ENCODE peak calls at places on chromosomes 11 and 22, in seven cellular contexts. One of them, this sample, is unnamed.

GRCh38 chr22:35306350-35306967 is 6.8 kb downstream of the TOM1 start:
- DNase-seq in stimulated activated naive CD8-positive, alpha-beta T cell treated with anti-CD3 and anti-CD28 coated beads, Interleukin-15, Interleukin-2, amounts not matched to agents 100 U/mL and 50 U/mL, for 24 hours: no peak
- DNase-seq in fibroblast of pulmonary artery: peak
- DNase-seq in OCI-M1: no peak
- DNase-seq in ELR: no peak
- DNase-seq in effector memory CD8-positive, alpha-beta T cell: peak
- DNase-seq in stimulated activated CD4-positive, alpha-beta T cell treated with anti-CD3 and anti-CD28 coated beads, Interleukin-12 subunit alpha, Interleukin-12 subunit beta, amount 100 ng/mL, for 4 hours: no peak
- DNase-seq in this sample: no peak

GRCh38 chr11:9384535-9385287 is at the start of gene IPO7:
- DNase-seq in stimulated activated naive CD8-positive, alpha-beta T cell treated with anti-CD3 and anti-CD28 coated beads, Interleukin-15, Interleukin-2, amounts not matched to agents 100 U/mL and 50 U/mL, for 24 hours: peak
- DNase-seq in fibroblast of pulmonary artery: peak
- DNase-seq in OCI-M1: peak
- DNase-seq in ELR: peak
- DNase-seq in effector memory CD8-positive, alpha-beta T cell: peak
- DNase-seq in stimulated activated CD4-positive, alpha-beta T cell treated with anti-CD3 and anti-CD28 coated beads, Interleukin-12 subunit alpha, Interleukin-12 subunit beta, amount 100 ng/mL, for 4 hours: peak
- DNase-seq in this sample: peak

GRCh38 chr22:40462195-40462988 is 92.0 kb downstream of the SGSM3 start:
- DNase-seq in stimulated activated naive CD8-positive, alpha-beta T cell treated with anti-CD3 and anti-CD28 coated beads, Interleukin-15, Interleukin-2, amounts not matched to agents 100 U/mL and 50 U/mL, for 24 hours: peak
- DNase-seq in fibroblast of pulmonary artery: no peak
- DNase-seq in OCI-M1: peak
- DNase-seq in ELR: no peak
- DNase-seq in effector memory CD8-positive, alpha-beta T cell: no peak
- DNase-seq in stimulated activated CD4-positive, alpha-beta T cell treated with anti-CD3 and anti-CD28 coated beads, Interleukin-12 subunit alpha, Interleukin-12 subunit beta, amount 100 ng/mL, for 4 hours: no peak
- DNase-seq in this sample: peak

GRCh38 chr11:33168605-33169240 is 7.4 kb upstream of the CSTF3 start:
- DNase-seq in stimulated activated naive CD8-positive, alpha-beta T cell treated with anti-CD3 and anti-CD28 coated beads, Interleukin-15, Interleukin-2, amounts not matched to agents 100 U/mL and 50 U/mL, for 24 hours: no peak
- DNase-seq in fibroblast of pulmonary artery: peak
- DNase-seq in OCI-M1: peak
- DNase-seq in ELR: no peak
- DNase-seq in effector memory CD8-positive, alpha-beta T cell: no peak
- DNase-seq in stimulated activated CD4-positive, alpha-beta T cell treated with anti-CD3 and anti-CD28 coated beads, Interleukin-12 subunit alpha, Interleukin-12 subunit beta, amount 100 ng/mL, for 4 hours: no peak
- DNase-seq in this sample: no peak

GRCh38 chr11:86162257-86162656 is 82.3 kb upstream of the EED start:
- DNase-seq in stimulated activated naive CD8-positive, alpha-beta T cell treated with anti-CD3 and anti-CD28 coated beads, Interleukin-15, Interleukin-2, amounts not matched to agents 100 U/mL and 50 U/mL, for 24 hours: no peak
- DNase-seq in fibroblast of pulmonary artery: peak
- DNase-seq in OCI-M1: no peak
- DNase-seq in ELR: peak
- DNase-seq in effector memory CD8-positive, alpha-beta T cell: no peak
- DNase-seq in stimulated activated CD4-positive, alpha-beta T cell treated with anti-CD3 and anti-CD28 coated beads, Interleukin-12 subunit alpha, Interleukin-12 subunit beta, amount 100 ng/mL, for 4 hours: no peak
- DNase-seq in this sample: peak

GRCh38 chr11:100734743-100735527 is 47.8 kb downstream of the ARHGAP42 start:
- DNase-seq in stimulated activated naive CD8-positive, alpha-beta T cell treated with anti-CD3 and anti-CD28 coated beads, Interleukin-15, Interleukin-2, amounts not matched to agents 100 U/mL and 50 U/mL, for 24 hours: no peak
- DNase-seq in fibroblast of pulmonary artery: no peak
- DNase-seq in OCI-M1: no peak
- DNase-seq in ELR: no peak
- DNase-seq in effector memory CD8-positive, alpha-beta T cell: no peak
- DNase-seq in stimulated activated CD4-positive, alpha-beta T cell treated with anti-CD3 and anti-CD28 coated beads, Interleukin-12 subunit alpha, Interleukin-12 subunit beta, amount 100 ng/mL, for 4 hours: no peak
- DNase-seq in this sample: no peak

GRCh38 chr11:96465537-96465936 is 75.7 kb downstream of the JRKL start:
- DNase-seq in stimulated activated naive CD8-positive, alpha-beta T cell treated with anti-CD3 and anti-CD28 coated beads, Interleukin-15, Interleukin-2, amounts not matched to agents 100 U/mL and 50 U/mL, for 24 hours: no peak
- DNase-seq in fibroblast of pulmonary artery: no peak
- DNase-seq in OCI-M1: no peak
- DNase-seq in ELR: no peak
- DNase-seq in effector memory CD8-positive, alpha-beta T cell: no peak
- DNase-seq in stimulated activated CD4-positive, alpha-beta T cell treated with anti-CD3 and anti-CD28 coated beads, Interleukin-12 subunit alpha, Interleukin-12 subunit beta, amount 100 ng/mL, for 4 hours: no peak
- DNase-seq in this sample: no peak

GRCh38 chr11:8090756-8091155 is 9.7 kb downstream of the TUB start:
- DNase-seq in stimulated activated naive CD8-positive, alpha-beta T cell treated with anti-CD3 and anti-CD28 coated beads, Interleukin-15, Interleukin-2, amounts not matched to agents 100 U/mL and 50 U/mL, for 24 hours: peak
- DNase-seq in fibroblast of pulmonary artery: peak
- DNase-seq in OCI-M1: peak
- DNase-seq in ELR: peak
- DNase-seq in effector memory CD8-positive, alpha-beta T cell: no peak
- DNase-seq in stimulated activated CD4-positive, alpha-beta T cell treated with anti-CD3 and anti-CD28 coated beads, Interleukin-12 subunit alpha, Interleukin-12 subunit beta, amount 100 ng/mL, for 4 hours: peak
- DNase-seq in this sample: no peak

GRCh38 chr22:46929046-46929688 is 166.7 kb downstream of the TBC1D22A start:
- DNase-seq in stimulated activated naive CD8-positive, alpha-beta T cell treated with anti-CD3 and anti-CD28 coated beads, Interleukin-15, Interleukin-2, amounts not matched to agents 100 U/mL and 50 U/mL, for 24 hours: no peak
- DNase-seq in fibroblast of pulmonary artery: no peak
- DNase-seq in OCI-M1: peak
- DNase-seq in ELR: no peak
- DNase-seq in effector memory CD8-positive, alpha-beta T cell: no peak
- DNase-seq in stimulated activated CD4-positive, alpha-beta T cell treated with anti-CD3 and anti-CD28 coated beads, Interleukin-12 subunit alpha, Interleukin-12 subunit beta, amount 100 ng/mL, for 4 hours: no peak
- DNase-seq in this sample: no peak

GRCh38 chr11:86068138-86068861 is 584 bp downstream of the PICALM start:
- DNase-seq in stimulated activated naive CD8-positive, alpha-beta T cell treated with anti-CD3 and anti-CD28 coated beads, Interleukin-15, Interleukin-2, amounts not matched to agents 100 U/mL and 50 U/mL, for 24 hours: peak
- DNase-seq in fibroblast of pulmonary artery: no peak
- DNase-seq in OCI-M1: peak
- DNase-seq in ELR: peak
- DNase-seq in effector memory CD8-positive, alpha-beta T cell: peak
- DNase-seq in stimulated activated CD4-positive, alpha-beta T cell treated with anti-CD3 and anti-CD28 coated beads, Interleukin-12 subunit alpha, Interleukin-12 subunit beta, amount 100 ng/mL, for 4 hours: peak
- DNase-seq in this sample: no peak

GRCh38 chr11:27471067-27471587 is 1.5 kb downstream of the LGR4 start:
- DNase-seq in stimulated activated naive CD8-positive, alpha-beta T cell treated with anti-CD3 and anti-CD28 coated beads, Interleukin-15, Interleukin-2, amounts not matched to agents 100 U/mL and 50 U/mL, for 24 hours: no peak
- DNase-seq in fibroblast of pulmonary artery: no peak
- DNase-seq in OCI-M1: no peak
- DNase-seq in ELR: peak
- DNase-seq in effector memory CD8-positive, alpha-beta T cell: no peak
- DNase-seq in stimulated activated CD4-positive, alpha-beta T cell treated with anti-CD3 and anti-CD28 coated beads, Interleukin-12 subunit alpha, Interleukin-12 subunit beta, amount 100 ng/mL, for 4 hours: no peak
- DNase-seq in this sample: no peak

GRCh38 chr11:75786101-75786736 is 17.6 kb downstream of the DGAT2 start:
- DNase-seq in stimulated activated naive CD8-positive, alpha-beta T cell treated with anti-CD3 and anti-CD28 coated beads, Interleukin-15, Interleukin-2, amounts not matched to agents 100 U/mL and 50 U/mL, for 24 hours: no peak
- DNase-seq in fibroblast of pulmonary artery: no peak
- DNase-seq in OCI-M1: no peak
- DNase-seq in ELR: no peak
- DNase-seq in effector memory CD8-positive, alpha-beta T cell: no peak
- DNase-seq in stimulated activated CD4-positive, alpha-beta T cell treated with anti-CD3 and anti-CD28 coated beads, Interleukin-12 subunit alpha, Interleukin-12 subunit beta, amount 100 ng/mL, for 4 hours: no peak
- DNase-seq in this sample: no peak

GRCh38 chr11:127027000-127027399 is 26.4 kb upstream of the KIRREL3 start:
- DNase-seq in stimulated activated naive CD8-positive, alpha-beta T cell treated with anti-CD3 and anti-CD28 coated beads, Interleukin-15, Interleukin-2, amounts not matched to agents 100 U/mL and 50 U/mL, for 24 hours: no peak
- DNase-seq in fibroblast of pulmonary artery: no peak
- DNase-seq in OCI-M1: no peak
- DNase-seq in ELR: no peak
- DNase-seq in effector memory CD8-positive, alpha-beta T cell: no peak
- DNase-seq in stimulated activated CD4-positive, alpha-beta T cell treated with anti-CD3 and anti-CD28 coated beads, Interleukin-12 subunit alpha, Interleukin-12 subunit beta, amount 100 ng/mL, for 4 hours: no peak
- DNase-seq in this sample: no peak

GRCh38 chr22:42001127-42001526 is 2.5 kb downstream of the WBP2NL start:
- DNase-seq in stimulated activated naive CD8-positive, alpha-beta T cell treated with anti-CD3 and anti-CD28 coated beads, Interleukin-15, Interleukin-2, amounts not matched to agents 100 U/mL and 50 U/mL, for 24 hours: no peak
- DNase-seq in fibroblast of pulmonary artery: peak
- DNase-seq in OCI-M1: no peak
- DNase-seq in ELR: peak
- DNase-seq in effector memory CD8-positive, alpha-beta T cell: no peak
- DNase-seq in stimulated activated CD4-positive, alpha-beta T cell treated with anti-CD3 and anti-CD28 coated beads, Interleukin-12 subunit alpha, Interleukin-12 subunit beta, amount 100 ng/mL, for 4 hours: no peak
- DNase-seq in this sample: no peak

This sample was measured in MV-4-11.